ENCODE peak calls at places on chromosome 19, in six cellular contexts. H, F, B, Z, M and I are unnamed samples.

GRCh38 chr19:9847087-9847671 is 12.1 kb downstream of the PIN1 start:
- DNase-seq in F (peak), M (peak), H (peak), Z (no peak), B (peak), I (no peak)

GRCh38 chr19:50451223-50451534 is 18.5 kb downstream of the MYBPC2 start:
- DNase-seq in Z (no peak), B (no peak), M (no peak), H (no peak), F (no peak), I (no peak)

GRCh38 chr19:807627-808175 is 10.4 kb downstream of the PTBP1 start:
- DNase-seq in F (no peak), M (no peak), Z (no peak), H (no peak), B (no peak), I (no peak)

GRCh38 chr19:11152318-11153062 is 3.1 kb downstream of the SPC24 start:
- DNase-seq in Z (no peak), H (peak), F (peak), B (no peak), M (peak), I (no peak)

GRCh38 chr19:927044-927706 is 1.3 kb downstream of the ARID3A start:
- DNase-seq in H (peak), B (peak), Z (no peak), M (peak), F (peak), I (no peak)

GRCh38 chr19:2055871-2056809 is 5.1 kb upstream of the MKNK2 start:
- DNase-seq in F (peak), H (peak), M (peak), B (peak), Z (no peak), I (peak)

GRCh38 chr19:33713194-33713593 is 83.5 kb upstream of the KCTD15 start:
- DNase-seq in M (no peak), F (no peak), B (no peak), Z (no peak), H (no peak), I (no peak)

GRCh38 chr19:54026656-54027055 is 35.2 kb downstream of the CACNG6 start:
- DNase-seq in Z (no peak), B (no peak), F (no peak), H (no peak), M (no peak), I (no peak)

GRCh38 chr19:2982556-2982955 is 5.2 kb downstream of the TLE6 start:
- DNase-seq in B (no peak), H (no peak), M (no peak), F (no peak), Z (no peak), I (no peak)

GRCh38 chr19:12065100-12065538 is 588 bp downstream of the ZNF844 start:
- DNase-seq in B (peak), F (peak), M (no peak), Z (no peak), H (peak), I (no peak)

GRCh38 chr19:21022996-21023395 is 2.5 kb downstream of the ZNF430 start:
- DNase-seq in M (no peak), F (no peak), B (peak), H (peak), Z (no peak), I (no peak)

GRCh38 chr19:11463391-11463790 is 17.5 kb downstream of the ELAVL3 start:
- DNase-seq in F (no peak), H (no peak), B (no peak), M (no peak), Z (peak), I (peak)

GRCh38 chr19:5880604-5881078 is 10.3 kb upstream of the FUT5 start:
- DNase-seq in H (peak), B (no peak), M (no peak), Z (no peak), F (peak), I (no peak)

GRCh38 chr19:29598496-29598895 is 7.6 kb upstream of the POP4 start:
- DNase-seq in H (no peak), F (no peak), B (no peak), Z (no peak), M (no peak), I (no peak)

GRCh38 chr19:2274937-2275535 is 6.9 kb downstream of the PEAK3 start:
- DNase-seq in B (peak), H (peak), M (peak), F (peak), Z (peak), I (no peak)

GRCh38 chr19:50287331-50287730 is 41.8 kb downstream of the KCNC3 start:
- DNase-seq in H (no peak), F (no peak), B (no peak), M (no peak), Z (no peak), I (no peak)

GRCh38 chr19:11539495-11540365 is 1.1 kb downstream of the CNN1 start:
- DNase-seq in B (no peak), H (no peak), Z (no peak), M (no peak), F (no peak), I (no peak)

GRCh38 chr19:24101459-24102122 is 14.6 kb downstream of the ZNF254 start:
- DNase-seq in F (no peak), B (no peak), Z (no peak), H (no peak), M (no peak), I (no peak)

GRCh38 chr19:40284501-40285352 is at the start of gene AKT2:
- DNase-seq in Z (peak), B (peak), M (peak), F (no peak), H (peak), I (peak)

GRCh38 chr19:35260694-35261304 is 8.0 kb upstream of the USF2 start:
- DNase-seq in H (no peak), Z (no peak), M (no peak), B (no peak), F (no peak), I (no peak)

GRCh38 chr19:43639507-43640423 is at the start of gene CADM4:
- DNase-seq in B (no peak), M (no peak), H (no peak), Z (peak), F (peak), I (no peak)

GRCh38 chr19:30649934-30650614 is 277.9 kb downstream of the ZNF536 start:
- DNase-seq in F (no peak), M (no peak), H (peak), B (peak), Z (peak), I (peak)

GRCh38 chr19:57786906-57787305 is 17.4 kb downstream of the ZNF586 start:
- DNase-seq in F (no peak), B (no peak), M (no peak), H (no peak), Z (no peak), I (no peak)

GRCh38 chr19:40791349-40791748 is 7.6 kb upstream of the EGLN2 start:
- DNase-seq in Z (no peak), B (no peak), F (no peak), H (no peak), M (no peak), I (no peak)

GRCh38 chr19:50230379-50231351 is 27.2 kb downstream of the MYH14 start:
- DNase-seq in Z (no peak), B (no peak), M (peak), F (no peak), H (no peak), I (no peak)

GRCh38 chr19:1001538-1002166 is 1.4 kb downstream of the GRIN3B start:
- DNase-seq in M (no peak), Z (peak), F (peak), B (peak), H (peak), I (no peak)

GRCh38 chr19:45251452-45252354 is 632 bp downstream of the MARK4 start:
- DNase-seq in F (peak), B (peak), H (peak), Z (no peak), M (no peak), I (no peak)

GRCh38 chr19:54463531-54464043 is at the start of gene LENG9:
- DNase-seq in M (peak), B (peak), F (peak), Z (peak), H (peak), I (peak)

GRCh38 chr19:55075366-55075998 is at the start of gene EPS8L1:
- DNase-seq in B (no peak), F (no peak), H (no peak), Z (no peak), M (no peak), I (no peak)

GRCh38 chr19:49988433-49988832 is 27.5 kb upstream of the SIGLEC11 start:
- DNase-seq in Z (no peak), H (no peak), F (no peak), M (no peak), B (no peak), I (no peak)

GRCh38 chr19:21566073-21566472 is 60.7 kb downstream of the ZNF429 start:
- DNase-seq in F (no peak), M (peak), Z (no peak), H (no peak), B (no peak), I (no peak)

DNA sequence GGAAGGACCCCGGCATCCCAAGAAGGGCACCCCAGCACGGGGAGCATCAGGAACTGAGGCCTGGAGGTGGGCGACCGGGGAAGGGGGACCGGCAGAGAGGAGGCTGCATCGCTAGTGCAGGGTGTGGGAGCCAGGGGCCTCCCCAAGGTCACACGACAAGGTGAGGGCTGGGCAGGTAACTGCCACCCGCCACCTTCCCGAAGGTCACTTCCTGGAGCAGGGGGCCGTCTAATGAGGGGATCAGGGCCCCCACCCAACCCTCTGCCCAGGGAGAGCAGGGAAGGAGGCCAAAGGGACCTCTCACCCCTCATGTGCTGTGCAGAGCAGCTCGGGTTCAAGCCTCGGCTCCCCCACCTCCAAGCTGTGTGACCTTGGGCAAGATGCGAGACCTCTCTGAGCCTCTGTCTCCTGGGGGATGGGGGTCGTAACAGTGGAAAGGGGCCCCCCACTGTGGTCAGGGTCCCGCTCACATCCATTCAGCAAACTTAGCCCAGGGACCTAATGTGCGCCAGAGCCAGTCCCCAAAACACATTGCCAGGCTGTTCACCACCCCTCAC is 6.0 kb downstream of the ZBTB7A start:
- DNase-seq in B (no peak), M (no peak), Z (no peak), H (no peak), F (no peak), I (no peak)
- H3K4me3 ChIP-seq in B (peak), M (peak), Z (no peak), H (no peak), F (peak), I (no peak)

GRCh38 chr19:18007939-18008673 is at the start of gene ARRDC2:
- DNase-seq in M (peak), H (peak), B (peak), Z (peak), F (peak), I (peak)

GRCh38 chr19:18009412-18010066 is 1.6 kb downstream of the ARRDC2 start:
- DNase-seq in H (no peak), Z (no peak), M (peak), F (peak), B (no peak), I (no peak)

GRCh38 chr19:18007605-18007938 is 398 bp upstream of the ARRDC2 start:
- DNase-seq in Z (no peak), M (no peak), B (no peak), H (no peak), F (no peak), I (no peak)

GRCh38 chr19:18008814-18009213 is 844 bp downstream of the ARRDC2 start:
- DNase-seq in M (no peak), B (no peak), F (peak), H (no peak), Z (no peak), I (no peak)

DNA sequence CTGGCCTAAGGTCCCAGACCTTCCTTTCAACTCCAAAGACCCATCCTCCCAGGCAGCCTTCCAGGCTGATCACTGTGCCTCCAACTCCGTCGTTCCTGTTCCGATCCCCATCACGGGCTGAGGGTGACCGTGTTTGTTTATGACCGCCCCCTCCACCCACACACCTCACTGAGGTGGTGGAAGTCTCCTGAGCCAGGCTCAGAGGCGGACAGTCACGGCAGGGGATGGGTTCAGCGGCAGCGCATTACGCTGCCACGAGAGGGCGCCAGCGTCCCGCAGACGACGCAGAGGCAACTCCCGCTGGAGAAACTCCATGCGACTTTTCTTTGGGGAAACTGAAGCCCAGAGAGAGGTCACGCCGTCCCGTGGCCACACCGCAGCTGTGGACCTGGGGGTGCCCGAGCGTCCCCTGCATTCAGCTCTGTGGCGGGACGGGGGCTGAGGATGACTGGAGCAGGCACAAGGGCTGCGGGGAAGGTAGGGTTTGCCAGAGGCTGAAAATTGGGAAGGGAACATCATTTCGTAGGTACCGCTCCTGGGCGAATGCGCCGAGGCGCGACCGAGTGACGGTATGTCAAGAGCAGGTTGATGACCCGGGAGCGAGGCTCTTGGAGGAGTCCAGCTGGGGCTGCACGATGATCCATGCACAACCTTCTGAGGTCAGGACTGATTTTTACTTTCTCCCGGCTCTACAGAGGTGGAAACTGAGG is 920 bp upstream of the ARRDC2 start:
- DNase-seq in H (peak), F (peak), B (peak), M (peak), Z (peak), I (peak)
- H3K4me3 ChIP-seq in H (peak), F (peak), B (peak), M (peak), Z (peak), I (peak)

GRCh38 chr19:48674921-48675824 is 2.4 kb upstream of the NTN5 start:
- DNase-seq in H (peak), Z (peak), F (peak), M (peak), B (peak), I (peak)

GRCh38 chr19:48671456-48671995 is 1.3 kb downstream of the NTN5 start:
- DNase-seq in H (no peak), B (no peak), Z (no peak), F (no peak), M (no peak), I (no peak)

GRCh38 chr19:48672994-48673393 is at the start of gene NTN5:
- DNase-seq in Z (no peak), B (no peak), F (no peak), H (no peak), M (no peak), I (no peak)

GRCh38 chr19:48674216-48674809 is 1.5 kb upstream of the NTN5 start:
- DNase-seq in F (no peak), B (no peak), Z (no peak), H (no peak), M (no peak), I (no peak)

GRCh38 chr19:48673436-48674100 is 751 bp upstream of the NTN5 start:
- DNase-seq in B (no peak), M (no peak), F (no peak), Z (no peak), H (no peak), I (no peak)
- H3K4me3 ChIP-seq in B (no peak), M (no peak), F (no peak), Z (no peak), H (no peak), I (no peak)

DNA sequence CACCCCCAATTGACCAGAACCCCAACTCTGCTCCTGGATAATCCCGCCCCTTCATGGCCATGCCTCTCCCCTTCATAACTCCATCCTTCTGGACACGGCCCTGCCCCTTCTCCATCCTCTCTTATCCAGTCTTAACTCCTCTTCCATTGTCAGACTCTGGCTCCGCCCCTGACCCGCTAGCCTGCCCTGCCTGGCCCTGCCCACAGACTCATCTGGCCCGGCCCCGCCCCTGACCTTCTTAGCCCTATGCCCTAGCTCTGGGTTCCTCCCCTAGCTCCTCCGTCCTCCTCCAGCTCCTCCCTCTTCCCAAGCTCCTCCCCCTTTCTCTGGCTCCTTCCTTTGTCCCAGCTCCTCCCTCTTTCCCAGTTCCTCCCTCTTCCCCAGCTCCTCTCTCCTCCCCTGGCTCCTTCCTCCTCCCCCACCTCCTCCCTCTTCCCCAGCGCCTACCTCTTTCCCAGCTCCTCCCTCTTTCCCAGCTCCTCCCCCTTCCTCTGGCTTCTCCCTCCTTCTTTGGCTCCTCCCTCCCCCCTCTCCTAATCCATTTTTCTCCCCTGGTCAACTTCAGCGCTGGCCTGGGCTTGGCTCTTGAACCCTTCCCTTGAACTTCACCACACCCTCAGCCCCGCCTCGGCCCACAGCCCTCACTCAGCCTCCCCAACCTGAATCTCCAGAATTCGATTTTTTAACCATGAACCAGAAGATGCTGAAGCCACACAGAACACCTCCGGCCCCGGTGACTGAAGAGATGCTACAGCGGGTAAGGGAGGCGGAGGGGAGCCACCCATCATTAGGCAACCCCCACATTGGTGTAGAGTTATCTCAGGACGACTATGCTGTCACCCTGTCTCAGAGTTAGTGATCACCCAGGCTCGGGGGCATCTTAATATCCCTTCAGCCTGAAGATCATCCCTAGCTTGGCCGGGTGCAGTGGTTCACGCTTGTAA is 9.2 kb upstream of the ZNF358 start:
- DNase-seq in Z (no peak), F (peak), B (peak), M (peak), H (peak), I (peak)
- H3K4me3 ChIP-seq in Z (no peak), F (no peak), B (no peak), M (peak), H (no peak), I (no peak)

DNA sequence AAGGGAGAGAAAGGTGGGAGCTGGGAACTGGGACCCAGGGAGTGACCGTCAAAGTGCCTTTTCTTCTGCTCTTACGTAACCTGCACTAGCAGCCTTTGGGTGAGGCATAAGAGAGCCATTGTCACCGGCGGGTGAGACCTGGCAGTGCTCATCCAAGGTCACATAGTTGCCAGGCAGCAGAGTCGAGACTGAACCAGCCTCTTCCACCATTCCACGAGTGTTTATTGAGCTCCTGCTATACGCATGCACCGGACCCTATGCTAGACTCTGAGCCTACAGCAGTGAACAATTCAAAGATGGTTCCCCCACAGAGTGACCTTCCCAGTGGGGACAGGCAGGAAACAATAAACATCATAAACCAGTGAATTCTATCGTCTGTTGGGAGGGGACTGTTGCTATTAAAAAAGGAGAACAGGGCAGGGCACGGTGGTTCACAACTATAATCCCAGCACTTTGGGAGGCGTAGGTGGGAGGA is 18.6 kb upstream of the STRN4 start:
- DNase-seq in F (no peak), M (no peak), B (no peak), H (no peak), Z (no peak), I (no peak)
- H3K4me3 ChIP-seq in F (no peak), M (no peak), B (no peak), H (no peak), Z (no peak), I (no peak)

DNA sequence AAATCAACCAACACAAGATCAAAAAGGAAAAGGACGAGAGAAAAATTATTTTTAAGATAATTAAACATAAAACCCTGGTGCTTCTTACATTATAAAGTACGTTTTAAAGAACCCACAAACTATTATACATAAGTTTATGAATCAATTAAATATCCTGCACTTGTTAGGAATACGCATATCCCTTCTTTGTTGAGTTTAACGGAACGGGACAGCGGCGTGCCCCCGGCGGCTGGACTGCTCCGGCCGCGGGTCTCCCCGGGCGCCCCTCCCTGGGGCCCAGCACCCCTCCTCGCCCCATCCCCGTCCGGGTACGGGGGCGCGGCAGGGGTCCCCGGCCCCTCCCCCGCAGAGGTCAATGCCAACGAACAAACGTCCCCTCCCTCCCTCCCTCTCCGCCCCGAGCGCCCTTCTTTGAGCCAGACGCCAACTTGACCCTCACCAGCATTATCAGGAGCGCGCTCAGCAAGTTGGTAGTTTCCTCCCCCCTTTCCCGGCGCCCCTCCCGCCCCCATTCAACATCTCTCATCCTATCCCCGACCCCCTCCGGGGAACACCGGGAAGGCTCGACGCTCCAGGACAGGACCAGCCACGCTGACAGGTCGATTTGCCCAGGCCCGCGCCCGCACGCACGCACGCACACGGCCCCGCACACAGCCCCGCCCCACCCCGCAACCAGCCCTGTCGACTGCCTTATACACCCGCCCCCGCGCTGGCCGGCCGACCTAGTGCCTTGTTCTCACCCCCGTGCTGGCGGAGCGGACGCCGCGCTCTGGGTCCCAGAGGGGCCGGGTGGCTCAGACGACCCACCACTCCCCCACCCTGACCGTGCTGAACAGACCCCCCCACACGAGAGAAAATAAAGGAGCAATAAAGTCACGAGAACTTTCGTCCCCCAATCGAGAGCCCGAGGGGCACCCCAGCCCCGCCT is 5.1 kb downstream of the LYL1 start:
- DNase-seq in Z (no peak), H (no peak), B (no peak), M (no peak), F (no peak), I (no peak)
- H3K4me3 ChIP-seq in Z (peak), H (no peak), B (no peak), M (peak), F (peak), I (no peak)